ENCODE peak calls at places on chromosome 17, in nine cellular contexts. One of them, this sample, is unnamed.

GRCh38 chr17:82350182-82351030 is 8.6 kb upstream of the TEX19 start:
- DNase-seq in GM06990: peak; percentile 55
- DNase-seq in pancreas: peak; percentile 72
- DNase-seq in lower lobe of right lung: no peak
- DNase-seq in lung: no peak
- DNase-seq in neural progenitor cell: no peak
- DNase-seq in body of pancreas: no peak
- DNase-seq in cardiac muscle cell: no peak
- DNase-seq in heart right ventricle: peak; percentile 9
- DNase-seq in this sample: no peak

GRCh38 chr17:64097196-64097936 is 32.6 kb downstream of the ERN1 start:
- DNase-seq in GM06990: no peak
- DNase-seq in pancreas: no peak
- DNase-seq in lower lobe of right lung: no peak
- DNase-seq in lung: no peak
- DNase-seq in neural progenitor cell: no peak
- DNase-seq in body of pancreas: no peak
- DNase-seq in cardiac muscle cell: no peak
- DNase-seq in heart right ventricle: no peak
- DNase-seq in this sample: no peak

GRCh38 chr17:59814685-59815084 is 78.1 kb downstream of the TUBD1 start:
- DNase-seq in GM06990: no peak
- DNase-seq in pancreas: no peak
- DNase-seq in lower lobe of right lung: no peak
- DNase-seq in lung: no peak
- DNase-seq in neural progenitor cell: no peak
- DNase-seq in body of pancreas: no peak
- DNase-seq in cardiac muscle cell: no peak
- DNase-seq in heart right ventricle: no peak
- DNase-seq in this sample: no peak

GRCh38 chr17:55641559-55642160 is 81.0 kb downstream of the TMEM100 start:
- DNase-seq in GM06990: no peak
- DNase-seq in pancreas: no peak
- DNase-seq in lower lobe of right lung: peak; percentile 68
- DNase-seq in lung: peak; percentile 70
- DNase-seq in neural progenitor cell: peak; percentile 43
- DNase-seq in body of pancreas: peak; percentile 64
- DNase-seq in cardiac muscle cell: peak; percentile 88
- DNase-seq in heart right ventricle: peak; percentile 48
- DNase-seq in this sample: peak; percentile 75

GRCh38 chr17:42553161-42553818 is 567 bp downstream of the HSD17B1 start:
- DNase-seq in GM06990: no peak
- DNase-seq in pancreas: peak; percentile 81
- DNase-seq in lower lobe of right lung: no peak
- DNase-seq in lung: no peak
- DNase-seq in neural progenitor cell: peak; percentile 28
- DNase-seq in body of pancreas: no peak
- DNase-seq in cardiac muscle cell: no peak
- DNase-seq in heart right ventricle: peak; percentile 26
- DNase-seq in this sample: no peak

GRCh38 chr17:82475458-82475857 is 16.9 kb downstream of the NARF start:
- DNase-seq in GM06990: no peak
- DNase-seq in pancreas: no peak
- DNase-seq in lower lobe of right lung: no peak
- DNase-seq in lung: no peak
- DNase-seq in neural progenitor cell: no peak
- DNase-seq in body of pancreas: no peak
- DNase-seq in cardiac muscle cell: no peak
- DNase-seq in heart right ventricle: no peak
- DNase-seq in this sample: no peak

GRCh38 chr17:55228683-55229192 is 36.0 kb upstream of the HLF start:
- DNase-seq in GM06990: no peak
- DNase-seq in pancreas: no peak
- DNase-seq in lower lobe of right lung: no peak
- DNase-seq in lung: no peak
- DNase-seq in neural progenitor cell: no peak
- DNase-seq in body of pancreas: no peak
- DNase-seq in cardiac muscle cell: no peak
- DNase-seq in heart right ventricle: no peak
- DNase-seq in this sample: no peak

GRCh38 chr17:72383053-72383847 is 262.4 kb downstream of the SOX9 start:
- DNase-seq in GM06990: no peak
- DNase-seq in pancreas: peak; percentile 54
- DNase-seq in lower lobe of right lung: no peak
- DNase-seq in lung: no peak
- DNase-seq in neural progenitor cell: peak; percentile 49
- DNase-seq in body of pancreas: no peak
- DNase-seq in cardiac muscle cell: peak; percentile 18
- DNase-seq in heart right ventricle: peak; percentile 63
- DNase-seq in this sample: no peak

DNA sequence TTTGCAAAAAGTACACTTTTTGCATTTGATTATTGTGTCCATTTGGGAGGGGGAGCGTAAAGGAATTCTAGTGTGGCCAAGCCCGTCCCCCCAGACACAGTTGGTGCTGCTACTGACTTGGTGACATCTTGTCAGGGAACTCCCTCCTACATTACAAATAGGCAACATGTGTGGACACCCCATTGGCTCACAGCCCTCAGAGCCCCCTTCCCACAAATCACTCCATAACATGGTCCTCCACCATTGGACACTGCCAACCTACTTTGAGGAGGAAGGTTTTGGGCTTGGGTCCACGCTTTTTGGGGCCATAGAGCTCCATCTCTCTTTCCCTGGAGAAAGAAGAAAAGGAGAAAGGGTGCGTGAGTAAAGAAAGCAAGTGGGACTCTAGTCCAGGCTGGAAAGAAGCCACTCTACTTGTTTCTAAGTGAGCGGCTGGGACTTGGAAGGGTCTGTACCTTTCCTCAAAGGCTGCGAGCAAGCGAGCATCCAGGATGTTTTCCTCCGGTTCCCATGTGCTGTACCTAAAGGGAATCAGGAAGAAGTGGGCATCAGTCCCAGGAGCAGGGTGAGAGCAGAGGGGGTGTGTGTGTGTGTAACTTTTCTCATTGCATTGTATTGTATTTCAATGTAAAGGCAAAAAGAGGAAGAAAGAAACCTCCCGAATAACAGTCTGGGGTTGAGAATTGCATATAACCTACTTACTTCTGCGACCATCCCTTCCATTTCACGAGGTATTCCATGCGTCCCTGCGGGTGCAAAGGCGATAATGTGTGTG is 895 bp downstream of the CBX8 start:
- DNase-seq in GM06990: no peak
- DNase-seq in pancreas: peak; percentile 17
- DNase-seq in lower lobe of right lung: no peak
- DNase-seq in lung: no peak
- DNase-seq in neural progenitor cell: peak; percentile 33
- DNase-seq in body of pancreas: no peak
- DNase-seq in cardiac muscle cell: no peak
- DNase-seq in heart right ventricle: no peak
- DNase-seq in this sample: no peak
- H3K27me3 ChIP-seq in GM06990: peaks cover 8% of the 10 kb centered on the region
- H3K27me3 ChIP-seq in pancreas: no peaks in the 10 kb centered on the region
- H3K27me3 ChIP-seq in lower lobe of right lung: peaks cover 59% of the 10 kb centered on the region
- H3K27me3 ChIP-seq in lung: peaks cover 2% of the 10 kb centered on the region
- H3K27me3 ChIP-seq in neural progenitor cell: peaks cover 92% of the 10 kb centered on the region
- H3K27me3 ChIP-seq in body of pancreas: peaks cover 40% of the 10 kb centered on the region
- H3K27me3 ChIP-seq in cardiac muscle cell: peaks cover 79% of the 10 kb centered on the region
- H3K27me3 ChIP-seq in heart right ventricle: peaks cover 38% of the 10 kb centered on the region
- H3K27me3 ChIP-seq in this sample: peaks cover 56% of the 10 kb centered on the region

DNA sequence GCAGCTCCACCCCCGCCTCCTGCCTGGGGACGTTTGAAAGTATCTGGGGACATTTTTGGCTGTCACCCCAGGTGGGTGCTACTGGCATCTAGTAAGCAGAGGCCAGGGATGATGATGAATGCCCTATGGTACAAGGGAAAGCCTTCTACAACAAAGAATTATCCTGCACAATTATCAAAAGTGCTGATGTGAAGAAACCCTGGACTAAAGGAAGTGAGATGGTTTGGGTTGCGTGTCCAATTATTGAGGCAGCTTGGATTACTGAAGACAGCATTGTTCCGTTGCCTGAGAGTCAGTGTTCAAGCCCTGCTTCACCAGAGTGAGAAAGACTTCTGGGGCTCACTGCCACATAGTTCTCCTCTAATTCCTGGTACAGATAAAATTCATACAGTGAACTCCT is 343.4 kb downstream of the CA10 start:
- DNase-seq in GM06990: no peak
- DNase-seq in pancreas: no peak
- DNase-seq in lower lobe of right lung: no peak
- DNase-seq in lung: no peak
- DNase-seq in neural progenitor cell: no peak
- DNase-seq in body of pancreas: no peak
- DNase-seq in cardiac muscle cell: no peak
- DNase-seq in heart right ventricle: no peak
- DNase-seq in this sample: peak; percentile 21
- TF ChIP-seq CTCF in GM06990: no peak
- TF ChIP-seq CTCF in pancreas: no peak
- TF ChIP-seq CTCF in lower lobe of right lung: no peak
- TF ChIP-seq CTCF in lung: no peak
- TF ChIP-seq CTCF in neural progenitor cell: no peak
- TF ChIP-seq CTCF in body of pancreas: no peak
- TF ChIP-seq CTCF in cardiac muscle cell: no peak
- TF ChIP-seq CTCF in heart right ventricle: no peak
- TF ChIP-seq CTCF in this sample: no peak

GRCh38 chr17:48228720-48229119 is 121.2 kb downstream of the SNX11 start:
- DNase-seq in GM06990: no peak
- DNase-seq in pancreas: no peak
- DNase-seq in lower lobe of right lung: no peak
- DNase-seq in lung: no peak
- DNase-seq in neural progenitor cell: peak; percentile 47
- DNase-seq in body of pancreas: no peak
- DNase-seq in cardiac muscle cell: no peak
- DNase-seq in heart right ventricle: no peak
- DNase-seq in this sample: no peak
- H3K27me3 ChIP-seq in GM06990: no peaks in the 10 kb centered on the region
- H3K27me3 ChIP-seq in pancreas: no peaks in the 10 kb centered on the region
- H3K27me3 ChIP-seq in lower lobe of right lung: peaks cover 9% of the 10 kb centered on the region
- H3K27me3 ChIP-seq in lung: no peaks in the 10 kb centered on the region
- H3K27me3 ChIP-seq in neural progenitor cell: peaks cover 38% of the 10 kb centered on the region
- H3K27me3 ChIP-seq in body of pancreas: no peaks in the 10 kb centered on the region
- H3K27me3 ChIP-seq in cardiac muscle cell: peaks cover 85% of the 10 kb centered on the region
- H3K27me3 ChIP-seq in heart right ventricle: no peaks in the 10 kb centered on the region
- H3K27me3 ChIP-seq in this sample: no peaks in the 10 kb centered on the region

GRCh38 chr17:28549274-28550132 is 2.9 kb downstream of the UNC119 start:
- DNase-seq in GM06990: peak; percentile 71
- DNase-seq in pancreas: peak; percentile 30
- DNase-seq in lower lobe of right lung: no peak
- DNase-seq in lung: no peak
- DNase-seq in neural progenitor cell: peak; percentile 85
- DNase-seq in body of pancreas: peak; percentile 30
- DNase-seq in cardiac muscle cell: no peak
- DNase-seq in heart right ventricle: no peak
- DNase-seq in this sample: no peak
- TF ChIP-seq CTCF in GM06990: no peak
- TF ChIP-seq CTCF in pancreas: no peak
- TF ChIP-seq CTCF in lower lobe of right lung: no peak
- TF ChIP-seq CTCF in lung: no peak
- TF ChIP-seq CTCF in neural progenitor cell: no peak
- TF ChIP-seq CTCF in body of pancreas: no peak
- TF ChIP-seq CTCF in cardiac muscle cell: no peak
- TF ChIP-seq CTCF in heart right ventricle: no peak
- TF ChIP-seq CTCF in this sample: no peak

GRCh38 chr17:6140188-6140587 is 70.0 kb downstream of the WSCD1 start:
- DNase-seq in GM06990: no peak
- DNase-seq in pancreas: no peak
- DNase-seq in lower lobe of right lung: no peak
- DNase-seq in lung: no peak
- DNase-seq in neural progenitor cell: no peak
- DNase-seq in body of pancreas: no peak
- DNase-seq in cardiac muscle cell: no peak
- DNase-seq in heart right ventricle: no peak
- DNase-seq in this sample: no peak
- H3K27me3 ChIP-seq in GM06990: no peaks in the 10 kb centered on the region
- H3K27me3 ChIP-seq in pancreas: no peaks in the 10 kb centered on the region
- H3K27me3 ChIP-seq in lower lobe of right lung: no peaks in the 10 kb centered on the region
- H3K27me3 ChIP-seq in lung: no peaks in the 10 kb centered on the region
- H3K27me3 ChIP-seq in neural progenitor cell: no peaks in the 10 kb centered on the region
- H3K27me3 ChIP-seq in body of pancreas: no peaks in the 10 kb centered on the region
- H3K27me3 ChIP-seq in cardiac muscle cell: peaks cover 2% of the 10 kb centered on the region
- H3K27me3 ChIP-seq in heart right ventricle: no peaks in the 10 kb centered on the region
- H3K27me3 ChIP-seq in this sample: no peaks in the 10 kb centered on the region

GRCh38 chr17:7329360-7330098 is 394 bp upstream of the NEURL4 start:
- DNase-seq in GM06990: peak; percentile 100
- DNase-seq in pancreas: peak; percentile 99
- DNase-seq in lower lobe of right lung: peak; percentile 99
- DNase-seq in lung: peak; percentile 98
- DNase-seq in neural progenitor cell: peak; percentile 99
- DNase-seq in body of pancreas: peak; percentile 99
- DNase-seq in cardiac muscle cell: peak; percentile 97
- DNase-seq in heart right ventricle: peak; percentile 98
- DNase-seq in this sample: peak; percentile 98
- TF ChIP-seq CTCF in GM06990: no peak
- TF ChIP-seq CTCF in pancreas: no peak
- TF ChIP-seq CTCF in lower lobe of right lung: no peak
- TF ChIP-seq CTCF in lung: no peak
- TF ChIP-seq CTCF in neural progenitor cell: peak; percentile 16
- TF ChIP-seq CTCF in body of pancreas: no peak
- TF ChIP-seq CTCF in cardiac muscle cell: no peak
- TF ChIP-seq CTCF in heart right ventricle: peak; percentile 28
- TF ChIP-seq CTCF in this sample: no peak

GRCh38 chr17:45148183-45149036 is at the start of gene HEXIM1:
- DNase-seq in GM06990: peak; percentile 99
- DNase-seq in pancreas: peak; percentile 99
- DNase-seq in lower lobe of right lung: peak; percentile 100
- DNase-seq in lung: peak; percentile 99
- DNase-seq in neural progenitor cell: peak; percentile 100
- DNase-seq in body of pancreas: peak; percentile 99
- DNase-seq in cardiac muscle cell: peak; percentile 100
- DNase-seq in heart right ventricle: peak; percentile 99
- DNase-seq in this sample: peak; percentile 99
- H3K27me3 ChIP-seq in GM06990: no peaks in the 10 kb centered on the region
- H3K27me3 ChIP-seq in pancreas: no peaks in the 10 kb centered on the region
- H3K27me3 ChIP-seq in lower lobe of right lung: no peaks in the 10 kb centered on the region
- H3K27me3 ChIP-seq in lung: no peaks in the 10 kb centered on the region
- H3K27me3 ChIP-seq in neural progenitor cell: peaks cover 7% of the 10 kb centered on the region
- H3K27me3 ChIP-seq in body of pancreas: no peaks in the 10 kb centered on the region
- H3K27me3 ChIP-seq in cardiac muscle cell: no peaks in the 10 kb centered on the region
- H3K27me3 ChIP-seq in heart right ventricle: no peaks in the 10 kb centered on the region
- H3K27me3 ChIP-seq in this sample: no peaks in the 10 kb centered on the region

This sample was measured in thyroid gland.